ENCODE peak calls at places on chromosomes 2 and 18, in nine cellular contexts. X, Z, S, P, Y, B, T, C and I are unnamed samples.

GRCh38 chr2:200702646-200703118 is 109.0 kb upstream of the BZW1 start:
- DNase-seq in X (no peak), Z (no peak), S (no peak), P (no peak), Y (no peak), B (no peak), T (no peak), C (no peak), I (no peak)

GRCh38 chr2:9971105-9971818 is 19.8 kb downstream of the GRHL1 start:
- DNase-seq in X (no peak), Z (no peak), S (no peak), P (no peak), Y (no peak), B (no peak), T (peak; percentile 58), C (no peak), I (no peak)

GRCh38 chr2:233979748-233980147 is 62.6 kb downstream of the TRPM8 start:
- DNase-seq in X (no peak), Z (no peak), S (no peak), P (no peak), Y (no peak), B (no peak), T (peak; percentile 27), C (peak; percentile 44), I (no peak)

GRCh38 chr2:112493048-112493447 is 11.1 kb downstream of the TTL start:
- DNase-seq in X (no peak), Z (no peak), S (no peak), P (no peak), Y (peak; percentile 35), B (no peak), T (peak; percentile 9), C (no peak), I (peak; percentile 21)

GRCh38 chr2:128316777-128317185 is 1.9 kb downstream of the HS6ST1 start:
- DNase-seq in X (no peak), Z (no peak), S (no peak), P (peak; percentile 37), Y (no peak), B (peak; percentile 8), T (no peak), C (no peak), I (no peak)

GRCh38 chr2:223668302-223668998 is 66.3 kb upstream of the SCG2 start:
- DNase-seq in X (no peak), Z (no peak), S (no peak), P (no peak), Y (peak; percentile 12), B (no peak), T (peak; percentile 71), C (peak; percentile 29), I (peak; percentile 29)

GRCh38 chr2:52936029-52936428 is 831.6 kb upstream of the CHAC2 start:
- DNase-seq in X (no peak), Z (no peak), S (no peak), P (no peak), Y (peak; percentile 44), B (no peak), T (peak; percentile 37), C (peak; percentile 5), I (no peak)

GRCh38 chr18:74818776-74819175 is 221.1 kb downstream of the ZNF407 start:
- DNase-seq in X (no peak), Z (no peak), S (no peak), P (no peak), Y (peak; percentile 36), B (no peak), T (peak; percentile 12), C (peak; percentile 72), I (no peak)

GRCh38 chr18:59249186-59249774 is 24.0 kb downstream of the RAX start:
- DNase-seq in X (peak; percentile 55), Z (peak; percentile 42), S (peak; percentile 62), P (peak; percentile 59), Y (peak; percentile 84), B (no peak), T (peak; percentile 80), C (peak; percentile 89), I (peak; percentile 90)

GRCh38 chr18:24600076-24600654 is 139.7 kb downstream of the HRH4 start:
- DNase-seq in X (peak; percentile 43), Z (peak; percentile 8), S (no peak), P (no peak), Y (peak; percentile 57), B (no peak), T (peak; percentile 75), C (peak; percentile 71), I (peak; percentile 76)

GRCh38 chr2:20446280-20446916 is 476 bp upstream of the RHOB start:
- DNase-seq in X (no peak), Z (peak; percentile 34), S (no peak), P (no peak), Y (no peak), B (no peak), T (no peak), C (no peak), I (no peak)

GRCh38 chr2:234674781-234675201 is 177.9 kb upstream of the ARL4C start:
- DNase-seq in X (no peak), Z (no peak), S (no peak), P (no peak), Y (peak; percentile 72), B (no peak), T (peak; percentile 81), C (peak; percentile 80), I (peak; percentile 61)

GRCh38 chr2:136980303-136980702 is 215.0 kb downstream of the THSD7B start:
- DNase-seq in X (no peak), Z (no peak), S (no peak), P (no peak), Y (no peak), B (no peak), T (no peak), C (no peak), I (no peak)
- TF ChIP-seq CTCF in X (no peak), Z (no peak), S (no peak), P (no peak), Y (no peak), B (no peak), T (no peak), C (no peak), I (no peak)

GRCh38 chr2:207008105-207008990 is 69.0 kb downstream of the CPO start:
- DNase-seq in X (no peak), Z (peak; percentile 24), S (peak; percentile 29), P (no peak), Y (peak; percentile 17), B (no peak), T (peak; percentile 23), C (peak; percentile 81), I (peak; percentile 85)
- TF ChIP-seq CTCF in X (no peak), Z (peak; percentile 50), S (no peak), P (no peak), Y (peak; percentile 4), B (peak; percentile 30), T (no peak), C (peak; percentile 48), I (peak; percentile 22)

GRCh38 chr2:85794038-85794441 is 40.2 kb downstream of the ATOH8 start:
- DNase-seq in X (no peak), Z (no peak), S (no peak), P (no peak), Y (no peak), B (no peak), T (no peak), C (no peak), I (no peak)
- TF ChIP-seq CTCF in X (no peak), Z (no peak), S (no peak), P (no peak), Y (no peak), B (no peak), T (no peak), C (no peak), I (no peak)

DNA sequence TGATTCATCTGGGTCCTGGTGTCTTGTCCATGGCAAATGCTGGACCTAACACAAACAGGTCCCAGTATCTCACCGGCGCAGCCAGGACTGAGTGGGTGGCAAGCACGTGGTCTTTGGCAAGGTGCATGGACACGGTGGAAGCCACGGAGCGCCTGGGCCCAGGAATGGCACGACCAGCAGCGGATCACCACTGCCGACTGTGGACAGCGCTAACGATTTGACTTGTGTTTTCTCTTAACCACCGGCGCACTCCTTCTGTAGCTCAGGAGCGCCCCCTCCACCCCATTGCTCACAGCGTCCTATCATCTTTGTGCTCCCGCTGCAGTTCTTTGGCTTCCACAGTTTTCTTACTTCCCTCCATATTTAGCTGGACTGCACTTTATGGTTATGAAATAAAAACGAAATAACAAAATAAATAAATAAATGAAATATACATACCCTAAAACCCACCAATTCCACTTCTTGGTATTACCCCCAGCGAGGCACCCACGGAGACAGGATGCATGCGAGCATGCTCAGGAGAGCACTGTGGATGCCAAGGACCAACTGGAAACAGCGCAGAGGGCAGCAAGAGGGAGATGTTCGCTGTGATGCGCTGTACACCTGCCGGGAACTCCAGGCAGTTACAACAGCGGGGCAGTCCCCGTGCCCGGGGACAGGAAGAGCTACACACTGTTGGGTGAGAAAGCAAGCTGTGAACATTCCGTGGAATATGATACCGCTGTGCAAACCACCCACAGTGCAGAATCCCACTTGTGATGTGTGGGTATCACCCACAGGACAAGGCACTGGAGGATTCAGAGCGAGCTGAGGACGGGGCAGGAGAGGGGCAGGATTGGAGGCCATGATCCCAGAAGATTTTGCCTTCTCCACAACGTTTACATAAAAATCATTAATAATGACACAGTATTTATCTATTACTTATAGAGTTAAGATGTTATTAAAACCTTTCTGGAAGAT is 7.0 kb upstream of the CIDEA start:
- DNase-seq in X (no peak), Z (no peak), S (peak; percentile 78), P (no peak), Y (no peak), B (no peak), T (no peak), C (peak; percentile 18), I (peak; percentile 35)
- TF ChIP-seq CTCF in X (peak; percentile 58), Z (no peak), S (peak; percentile 42), P (no peak), Y (peak; percentile 51), B (peak; percentile 68), T (peak; percentile 36), C (peak; percentile 19), I (peak; percentile 43)